ENCODE peak calls at places on chromosomes 4 and X, in eight cellular contexts. R, O, S, Y, U, V, F and X are unnamed samples.
A peak's percentile ranks its signal among the peaks of the same experiment; 100 is the strongest.

GRCh38 chr4:23219779-23220408 is 527.2 kb downstream of the GBA3 start:
- DNase-seq in R (no peak), O (no peak), S (no peak), Y (no peak), U (no peak), V (no peak), F (no peak), X (no peak)

GRCh38 chr4:10045481-10045880 is 24.2 kb upstream of the SLC2A9 start:
- DNase-seq in R (peak; percentile 33), O (no peak), S (no peak), Y (no peak), U (no peak), V (no peak), F (peak; percentile 73), X (peak; percentile 75)

GRCh38 chrX:25344191-25344936 is 328.6 kb upstream of the ARX start:
- DNase-seq in R (no peak), O (no peak), S (no peak), Y (no peak), U (no peak), V (no peak), F (no peak), X (peak; percentile 16)

GRCh38 chr4:36997727-36998126 is 246.8 kb upstream of the NWD2 start:
- DNase-seq in R (peak; percentile 50), O (no peak), S (no peak), Y (no peak), U (no peak), V (no peak), F (no peak), X (no peak)

GRCh38 chr4:7747062-7747385 is 192.6 kb downstream of the AFAP1 start:
- DNase-seq in R (no peak), O (no peak), S (no peak), Y (no peak), U (no peak), V (no peak), F (no peak), X (no peak)

GRCh38 chr4:37423310-37423709 is 178.8 kb downstream of the NWD2 start:
- DNase-seq in R (no peak), O (no peak), S (no peak), Y (no peak), U (no peak), V (no peak), F (no peak), X (no peak)

GRCh38 chr4:24488399-24489164 is 95.8 kb downstream of the DHX15 start:
- DNase-seq in R (peak; percentile 71), O (peak; percentile 74), S (peak; percentile 57), Y (peak; percentile 83), U (peak; percentile 28), V (no peak), F (peak; percentile 55), X (peak; percentile 81)

GRCh38 chrX:71103110-71103983 is 3.2 kb downstream of the CXorf65 start:
- DNase-seq in R (no peak), O (no peak), S (peak; percentile 50), Y (no peak), U (no peak), V (no peak), F (no peak), X (no peak)

GRCh38 chrX:46837543-46838481 is 969 bp downstream of the RP2 start:
- DNase-seq in R (peak; percentile 49), O (no peak), S (no peak), Y (no peak), U (no peak), V (no peak), F (no peak), X (no peak)

GRCh38 chr4:182449186-182449880 is 206.1 kb downstream of the TENM3 start:
- DNase-seq in R (peak; percentile 28), O (peak; percentile 25), S (no peak), Y (no peak), U (no peak), V (no peak), F (no peak), X (peak; percentile 23)

GRCh38 chrX:69137371-69137881 is 27.8 kb downstream of the PJA1 start:
- DNase-seq in R (peak; percentile 57), O (no peak), S (no peak), Y (no peak), U (no peak), V (peak; percentile 54), F (peak; percentile 86), X (peak; percentile 38)

GRCh38 chrX:23012162-23012561 is 12.4 kb downstream of the DDX53 start:
- DNase-seq in R (no peak), O (no peak), S (no peak), Y (no peak), U (no peak), V (no peak), F (no peak), X (no peak)

GRCh38 chr4:37827030-37827705 is 682 bp downstream of the PGM2 start:
- DNase-seq in R (peak; percentile 64), O (peak; percentile 6), S (no peak), Y (no peak), U (no peak), V (no peak), F (no peak), X (peak; percentile 55)

GRCh38 chr4:101367201-101367600 is 19.9 kb upstream of the PPP3CA start:
- DNase-seq in R (peak; percentile 94), O (no peak), S (no peak), Y (no peak), U (peak; percentile 63), V (no peak), F (peak; percentile 89), X (peak; percentile 85)

GRCh38 chr4:76665139-76665538 is 230.1 kb downstream of the SHROOM3 start:
- DNase-seq in R (peak; percentile 37), O (no peak), S (no peak), Y (peak; percentile 69), U (no peak), V (no peak), F (peak; percentile 69), X (peak; percentile 57)

GRCh38 chr4:53932784-53933183 is 131.6 kb downstream of the CHIC2 start:
- DNase-seq in R (peak; percentile 97), O (no peak), S (no peak), Y (no peak), U (peak; percentile 75), V (no peak), F (peak; percentile 94), X (peak; percentile 92)

GRCh38 chr4:117983541-117984451 is 50.5 kb upstream of the NDST3 start:
- DNase-seq in R (no peak), O (no peak), S (no peak), Y (no peak), U (no peak), V (no peak), F (no peak), X (peak; percentile 29)

GRCh38 chr4:97498875-97499274 is 644.4 kb downstream of the STPG2 start:
- DNase-seq in R (peak; percentile 75), O (no peak), S (no peak), Y (no peak), U (no peak), V (no peak), F (no peak), X (peak; percentile 59)

GRCh38 chr4:174317531-174317930 is 33.8 kb downstream of the CEP44 start:
- DNase-seq in R (peak; percentile 49), O (no peak), S (no peak), Y (no peak), U (no peak), V (no peak), F (no peak), X (no peak)

GRCh38 chrX:34810364-34810763 is 132.2 kb upstream of the FAM47B start:
- DNase-seq in R (peak; percentile 38), O (no peak), S (no peak), Y (no peak), U (no peak), V (no peak), F (peak; percentile 14), X (peak; percentile 33)

GRCh38 chrX:69505772-69506616 is 1.9 kb downstream of the NALF2 start:
- DNase-seq in R (no peak), O (no peak), S (no peak), Y (no peak), U (no peak), V (no peak), F (no peak), X (no peak)

GRCh38 chrX:2967998-2968909 is 38.1 kb upstream of the ARSH start:
- DNase-seq in R (peak; percentile 49), O (no peak), S (no peak), Y (no peak), U (peak; percentile 32), V (peak; percentile 24), F (peak; percentile 50), X (peak; percentile 74)

GRCh38 chr4:184280591-184281071 is 63.0 kb upstream of the ENPP6 start:
- DNase-seq in R (no peak), O (no peak), S (no peak), Y (no peak), U (no peak), V (no peak), F (no peak), X (no peak)

GRCh38 chr4:175412744-175413143 is 399.3 kb downstream of the GPM6A start:
- DNase-seq in R (peak; percentile 78), O (no peak), S (no peak), Y (no peak), U (no peak), V (peak; percentile 81), F (peak; percentile 91), X (peak; percentile 72)

GRCh38 chrX:7088968-7089615 is 58.4 kb upstream of the STS start:
- DNase-seq in R (no peak), O (no peak), S (no peak), Y (no peak), U (no peak), V (no peak), F (no peak), X (no peak)

GRCh38 chrX:106300239-106300638 is 132.1 kb downstream of the PWWP3B start:
- DNase-seq in R (peak; percentile 15), O (no peak), S (no peak), Y (no peak), U (no peak), V (no peak), F (no peak), X (peak; percentile 11)

GRCh38 chr4:2142630-2143427 is 83.7 kb downstream of the NAT8L start:
- DNase-seq in R (peak; percentile 8), O (no peak), S (no peak), Y (no peak), U (no peak), V (no peak), F (no peak), X (peak; percentile 80)

GRCh38 chr4:29553842-29554241 is 1166.3 kb upstream of the PCDH7 start:
- DNase-seq in R (no peak), O (no peak), S (no peak), Y (no peak), U (no peak), V (no peak), F (no peak), X (peak; percentile 26)

GRCh38 chrX:116417214-116417613 is 19.2 kb upstream of the SLC6A14 start:
- DNase-seq in R (no peak), O (no peak), S (no peak), Y (no peak), U (no peak), V (no peak), F (no peak), X (no peak)

GRCh38 chrX:42770566-42770965 is 7.4 kb downstream of the PPP1R2C start:
- DNase-seq in R (no peak), O (no peak), S (no peak), Y (no peak), U (no peak), V (no peak), F (no peak), X (no peak)

GRCh38 chr4:108175966-108176365 is 7.2 kb upstream of the LEF1 start:
- DNase-seq in R (no peak), O (no peak), S (no peak), Y (no peak), U (no peak), V (no peak), F (no peak), X (peak; percentile 75)

GRCh38 chr4:99763635-99764101 is 53.0 kb upstream of the DAPP1 start:
- DNase-seq in R (peak; percentile 92), O (no peak), S (no peak), Y (no peak), U (peak; percentile 78), V (peak; percentile 77), F (peak; percentile 90), X (peak; percentile 96)

GRCh38 chr4:186144180-186144579 is 39.7 kb downstream of the FAM149A start:
- DNase-seq in R (peak; percentile 53), O (peak; percentile 35), S (no peak), Y (no peak), U (peak; percentile 27), V (no peak), F (peak; percentile 25), X (peak; percentile 70)

GRCh38 chr4:184437988-184438774 is 36.2 kb downstream of the IRF2 start:
- DNase-seq in R (no peak), O (no peak), S (no peak), Y (no peak), U (no peak), V (no peak), F (no peak), X (no peak)